ENCODE peak calls at places on chromosome 22, in ten cellular contexts. One of them, this sample, is unnamed.

GRCh38 chr22:16963189-16963945 is 44.7 kb downstream of the GAB4 start:
- DNase-seq in fibroblast of the conjunctiva: no peak
- DNase-seq in brain microvascular endothelial cell: no peak
- DNase-seq in astrocyte of the spinal cord: no peak
- DNase-seq in astrocyte of the cerebellum: no peak
- DNase-seq in stomach: no peak
- DNase-seq in DMS153: no peak
- DNase-seq in lung microvascular endothelial cell: no peak
- DNase-seq in activated T-cell treated with anti-CD3 and anti-CD28 coated beads, Interleukin-2, amount 50 U/mL, for 4 hours: no peak
- DNase-seq in central memory CD4-positive, alpha-beta T cell: no peak
- DNase-seq in this sample: no peak

GRCh38 chr22:44693145-44693544 is 8.9 kb upstream of the PRR5 start:
- DNase-seq in brain microvascular endothelial cell: no peak
- DNase-seq in DMS153: no peak
- DNase-seq in lung microvascular endothelial cell: no peak
- DNase-seq in activated T-cell treated with anti-CD3 and anti-CD28 coated beads, Interleukin-2, amount 50 U/mL, for 4 hours: no peak
- DNase-seq in astrocyte of the cerebellum: no peak
- DNase-seq in fibroblast of the conjunctiva: no peak
- DNase-seq in astrocyte of the spinal cord: no peak
- DNase-seq in stomach: no peak
- DNase-seq in central memory CD4-positive, alpha-beta T cell: no peak
- DNase-seq in this sample: no peak

GRCh38 chr22:26671317-26672059 is 14.1 kb downstream of the MIAT start:
- DNase-seq in lung microvascular endothelial cell: peak; percentile 12
- DNase-seq in astrocyte of the spinal cord: no peak
- DNase-seq in central memory CD4-positive, alpha-beta T cell: peak; percentile 74
- DNase-seq in astrocyte of the cerebellum: no peak
- DNase-seq in stomach: peak; percentile 37
- DNase-seq in activated T-cell treated with anti-CD3 and anti-CD28 coated beads, Interleukin-2, amount 50 U/mL, for 4 hours: peak; percentile 60
- DNase-seq in fibroblast of the conjunctiva: no peak
- DNase-seq in DMS153: peak; percentile 38
- DNase-seq in brain microvascular endothelial cell: no peak
- DNase-seq in this sample: no peak

GRCh38 chr22:19727310-19728150 is 4.2 kb downstream of the GP1BB start:
- DNase-seq in astrocyte of the spinal cord: no peak
- DNase-seq in astrocyte of the cerebellum: no peak
- DNase-seq in brain microvascular endothelial cell: no peak
- DNase-seq in fibroblast of the conjunctiva: no peak
- DNase-seq in central memory CD4-positive, alpha-beta T cell: no peak
- DNase-seq in DMS153: no peak
- DNase-seq in stomach: no peak
- DNase-seq in lung microvascular endothelial cell: no peak
- DNase-seq in activated T-cell treated with anti-CD3 and anti-CD28 coated beads, Interleukin-2, amount 50 U/mL, for 4 hours: no peak
- DNase-seq in this sample: no peak

GRCh38 chr22:39616051-39616450 is 45.5 kb downstream of the CACNA1I start:
- DNase-seq in astrocyte of the spinal cord: no peak
- DNase-seq in activated T-cell treated with anti-CD3 and anti-CD28 coated beads, Interleukin-2, amount 50 U/mL, for 4 hours: no peak
- DNase-seq in fibroblast of the conjunctiva: no peak
- DNase-seq in central memory CD4-positive, alpha-beta T cell: no peak
- DNase-seq in lung microvascular endothelial cell: no peak
- DNase-seq in stomach: no peak
- DNase-seq in DMS153: no peak
- DNase-seq in astrocyte of the cerebellum: no peak
- DNase-seq in brain microvascular endothelial cell: no peak
- DNase-seq in this sample: no peak

GRCh38 chr22:32627091-32627490 is 152.5 kb downstream of the FBXO7 start:
- DNase-seq in lung microvascular endothelial cell: no peak
- DNase-seq in central memory CD4-positive, alpha-beta T cell: no peak
- DNase-seq in brain microvascular endothelial cell: no peak
- DNase-seq in stomach: no peak
- DNase-seq in fibroblast of the conjunctiva: no peak
- DNase-seq in activated T-cell treated with anti-CD3 and anti-CD28 coated beads, Interleukin-2, amount 50 U/mL, for 4 hours: no peak
- DNase-seq in DMS153: no peak
- DNase-seq in astrocyte of the cerebellum: no peak
- DNase-seq in astrocyte of the spinal cord: no peak
- DNase-seq in this sample: no peak

GRCh38 chr22:35632902-35633301 is 15.3 kb upstream of the APOL6 start:
- DNase-seq in stomach: no peak
- DNase-seq in fibroblast of the conjunctiva: no peak
- DNase-seq in brain microvascular endothelial cell: no peak
- DNase-seq in astrocyte of the spinal cord: no peak
- DNase-seq in lung microvascular endothelial cell: no peak
- DNase-seq in central memory CD4-positive, alpha-beta T cell: no peak
- DNase-seq in DMS153: no peak
- DNase-seq in activated T-cell treated with anti-CD3 and anti-CD28 coated beads, Interleukin-2, amount 50 U/mL, for 4 hours: no peak
- DNase-seq in astrocyte of the cerebellum: no peak
- DNase-seq in this sample: no peak

GRCh38 chr22:35305525-35306070 is 5.9 kb downstream of the TOM1 start:
- DNase-seq in DMS153: no peak
- DNase-seq in astrocyte of the cerebellum: no peak
- DNase-seq in stomach: no peak
- DNase-seq in lung microvascular endothelial cell: no peak
- DNase-seq in fibroblast of the conjunctiva: no peak
- DNase-seq in central memory CD4-positive, alpha-beta T cell: no peak
- DNase-seq in activated T-cell treated with anti-CD3 and anti-CD28 coated beads, Interleukin-2, amount 50 U/mL, for 4 hours: no peak
- DNase-seq in brain microvascular endothelial cell: no peak
- DNase-seq in astrocyte of the spinal cord: peak; percentile 22
- DNase-seq in this sample: no peak

GRCh38 chr22:26821854-26822253 is 164.5 kb downstream of the MIAT start:
- DNase-seq in activated T-cell treated with anti-CD3 and anti-CD28 coated beads, Interleukin-2, amount 50 U/mL, for 4 hours: no peak
- DNase-seq in stomach: no peak
- DNase-seq in astrocyte of the spinal cord: no peak
- DNase-seq in central memory CD4-positive, alpha-beta T cell: no peak
- DNase-seq in DMS153: no peak
- DNase-seq in brain microvascular endothelial cell: no peak
- DNase-seq in lung microvascular endothelial cell: no peak
- DNase-seq in fibroblast of the conjunctiva: no peak
- DNase-seq in astrocyte of the cerebellum: no peak
- DNase-seq in this sample: no peak

GRCh38 chr22:16783930-16784354 is 41.3 kb downstream of the XKR3 start:
- DNase-seq in astrocyte of the spinal cord: no peak
- DNase-seq in activated T-cell treated with anti-CD3 and anti-CD28 coated beads, Interleukin-2, amount 50 U/mL, for 4 hours: no peak
- DNase-seq in DMS153: no peak
- DNase-seq in brain microvascular endothelial cell: no peak
- DNase-seq in astrocyte of the cerebellum: no peak
- DNase-seq in lung microvascular endothelial cell: no peak
- DNase-seq in fibroblast of the conjunctiva: no peak
- DNase-seq in central memory CD4-positive, alpha-beta T cell: no peak
- DNase-seq in stomach: no peak
- DNase-seq in this sample: no peak

GRCh38 chr22:20239951-20240773 is 28.0 kb downstream of the RTN4R start:
- DNase-seq in lung microvascular endothelial cell: peak; percentile 37
- DNase-seq in brain microvascular endothelial cell: no peak
- DNase-seq in stomach: no peak
- DNase-seq in fibroblast of the conjunctiva: no peak
- DNase-seq in astrocyte of the cerebellum: no peak
- DNase-seq in DMS153: no peak
- DNase-seq in astrocyte of the spinal cord: no peak
- DNase-seq in central memory CD4-positive, alpha-beta T cell: no peak
- DNase-seq in activated T-cell treated with anti-CD3 and anti-CD28 coated beads, Interleukin-2, amount 50 U/mL, for 4 hours: no peak
- DNase-seq in this sample: peak; percentile 50

GRCh38 chr22:29032584-29032983 is 29.0 kb downstream of the C22orf31 start:
- DNase-seq in central memory CD4-positive, alpha-beta T cell: no peak
- DNase-seq in lung microvascular endothelial cell: peak; percentile 59
- DNase-seq in DMS153: peak; percentile 48
- DNase-seq in astrocyte of the spinal cord: peak; percentile 5
- DNase-seq in astrocyte of the cerebellum: no peak
- DNase-seq in brain microvascular endothelial cell: no peak
- DNase-seq in stomach: peak; percentile 34
- DNase-seq in activated T-cell treated with anti-CD3 and anti-CD28 coated beads, Interleukin-2, amount 50 U/mL, for 4 hours: no peak
- DNase-seq in fibroblast of the conjunctiva: no peak
- DNase-seq in this sample: no peak

GRCh38 chr22:37275622-37276021 is 6.7 kb upstream of the CYTH4 start:
- DNase-seq in fibroblast of the conjunctiva: no peak
- DNase-seq in astrocyte of the cerebellum: no peak
- DNase-seq in brain microvascular endothelial cell: no peak
- DNase-seq in stomach: no peak
- DNase-seq in central memory CD4-positive, alpha-beta T cell: no peak
- DNase-seq in DMS153: no peak
- DNase-seq in lung microvascular endothelial cell: no peak
- DNase-seq in astrocyte of the spinal cord: no peak
- DNase-seq in activated T-cell treated with anti-CD3 and anti-CD28 coated beads, Interleukin-2, amount 50 U/mL, for 4 hours: no peak
- DNase-seq in this sample: no peak

GRCh38 chr22:42365337-42365865 is 66.8 kb downstream of the NFAM1 start:
- DNase-seq in lung microvascular endothelial cell: no peak
- DNase-seq in astrocyte of the cerebellum: peak; percentile 15
- DNase-seq in brain microvascular endothelial cell: no peak
- DNase-seq in fibroblast of the conjunctiva: no peak
- DNase-seq in DMS153: peak; percentile 45
- DNase-seq in stomach: no peak
- DNase-seq in activated T-cell treated with anti-CD3 and anti-CD28 coated beads, Interleukin-2, amount 50 U/mL, for 4 hours: no peak
- DNase-seq in astrocyte of the spinal cord: no peak
- DNase-seq in central memory CD4-positive, alpha-beta T cell: no peak
- DNase-seq in this sample: no peak

GRCh38 chr22:50600967-50601668 is 525 bp downstream of the MAPK8IP2 start:
- DNase-seq in brain microvascular endothelial cell: no peak
- DNase-seq in DMS153: no peak
- DNase-seq in astrocyte of the cerebellum: no peak
- DNase-seq in lung microvascular endothelial cell: no peak
- DNase-seq in astrocyte of the spinal cord: no peak
- DNase-seq in fibroblast of the conjunctiva: no peak
- DNase-seq in activated T-cell treated with anti-CD3 and anti-CD28 coated beads, Interleukin-2, amount 50 U/mL, for 4 hours: no peak
- DNase-seq in central memory CD4-positive, alpha-beta T cell: no peak
- DNase-seq in stomach: no peak
- DNase-seq in this sample: no peak

GRCh38 chr22:20550851-20551744 is 43.7 kb downstream of the MED15 start:
- DNase-seq in fibroblast of the conjunctiva: no peak
- DNase-seq in astrocyte of the cerebellum: no peak
- DNase-seq in astrocyte of the spinal cord: peak; percentile 71
- DNase-seq in activated T-cell treated with anti-CD3 and anti-CD28 coated beads, Interleukin-2, amount 50 U/mL, for 4 hours: peak; percentile 49
- DNase-seq in brain microvascular endothelial cell: peak; percentile 73
- DNase-seq in stomach: no peak
- DNase-seq in central memory CD4-positive, alpha-beta T cell: peak; percentile 61
- DNase-seq in lung microvascular endothelial cell: no peak
- DNase-seq in DMS153: no peak
- DNase-seq in this sample: no peak

GRCh38 chr22:38618682-38619081 is 37.5 kb downstream of the FAM227A start:
- DNase-seq in brain microvascular endothelial cell: peak; percentile 6
- DNase-seq in fibroblast of the conjunctiva: no peak
- DNase-seq in astrocyte of the cerebellum: no peak
- DNase-seq in DMS153: no peak
- DNase-seq in central memory CD4-positive, alpha-beta T cell: no peak
- DNase-seq in stomach: no peak
- DNase-seq in activated T-cell treated with anti-CD3 and anti-CD28 coated beads, Interleukin-2, amount 50 U/mL, for 4 hours: no peak
- DNase-seq in lung microvascular endothelial cell: peak; percentile 5
- DNase-seq in astrocyte of the spinal cord: no peak
- DNase-seq in this sample: no peak